ENCODE peak calls at places on chromosomes 6 and 20, in ten cellular contexts. B, T, E, N, P, W, M, O, I and S are unnamed samples. For H3K9me3, the result is how much of the 10 kb centered on the place peaks cover.

GRCh38 chr6:96521267-96521624 is 360 bp upstream of the UFL1 start:
- DNase-seq in I (no peak), W (no peak), O (no peak), N (no peak), T (no peak), M (no peak), P (no peak), B (no peak), E (no peak), S (no peak)

GRCh38 chr6:119280586-119281163 is 68.9 kb downstream of the MAN1A1 start:
- DNase-seq in I (no peak), N (no peak), B (no peak), T (no peak), E (no peak), O (no peak), P (no peak), M (no peak), W (peak), S (peak)

GRCh38 chr6:74863968-74864367 is 341.9 kb downstream of the COL12A1 start:
- DNase-seq in N (no peak), P (no peak), T (no peak), M (no peak), I (no peak), W (no peak), B (no peak), E (no peak), O (no peak), S (no peak)

GRCh38 chr6:76592561-76592960 is 520.1 kb upstream of the IMPG1 start:
- DNase-seq in W (no peak), M (no peak), E (no peak), O (no peak), I (no peak), B (no peak), N (no peak), P (no peak), T (no peak), S (no peak)

GRCh38 chr6:137878810-137879285 is 11.8 kb downstream of the TNFAIP3 start:
- DNase-seq in B (no peak), M (no peak), P (no peak), T (peak), O (no peak), N (no peak), W (no peak), I (peak), E (no peak), S (peak)

GRCh38 chr6:170080169-170080827 is 210.6 kb downstream of the DLL1 start:
- DNase-seq in T (no peak), N (no peak), E (no peak), P (no peak), B (no peak), M (no peak), I (no peak), W (no peak), O (no peak), S (no peak)

GRCh38 chr20:36482044-36482473 is 59.3 kb upstream of the MYL9 start:
- DNase-seq in T (no peak), N (peak), I (no peak), B (no peak), E (no peak), W (no peak), P (no peak), O (no peak), M (no peak), S (no peak)

GRCh38 chr20:33993800-33994623 is at the start of gene RALY:
- DNase-seq in I (peak), W (peak), B (no peak), E (peak), N (peak), T (peak), M (peak), O (peak), P (peak), S (peak)

GRCh38 chr6:134525190-134525868 is 207.4 kb upstream of the SGK1 start:
- DNase-seq in B (no peak), N (no peak), I (no peak), M (no peak), E (no peak), T (no peak), P (no peak), W (no peak), O (no peak), S (no peak)

GRCh38 chr20:4728121-4728520 is 6.4 kb downstream of the PRND start:
- DNase-seq in E (no peak), B (no peak), W (peak), O (no peak), T (no peak), I (no peak), M (no peak), N (no peak), P (no peak), S (no peak)

GRCh38 chr20:10672579-10673127 is 1.1 kb downstream of the JAG1 start:
- DNase-seq in O (peak), E (no peak), T (peak), I (peak), N (peak), W (peak), P (no peak), M (peak), B (no peak), S (peak)

GRCh38 chr6:10146723-10147451 is 268.0 kb downstream of the TFAP2A start:
- DNase-seq in P (peak), E (no peak), T (no peak), M (peak), B (no peak), O (no peak), W (peak), I (peak), N (no peak), S (peak)

GRCh38 chr20:42005211-42005610 is 387.0 kb upstream of the CHD6 start:
- DNase-seq in B (no peak), P (no peak), M (peak), N (no peak), O (no peak), E (no peak), W (no peak), T (no peak), I (no peak), S (no peak)

GRCh38 chr20:19944772-19945459 is 72.2 kb upstream of the NAA20 start:
- DNase-seq in B (no peak), O (no peak), M (no peak), W (no peak), N (no peak), I (no peak), P (no peak), E (no peak), T (no peak), S (no peak)

GRCh38 chr20:24241466-24241865 is 228.0 kb upstream of the SYNDIG1 start:
- DNase-seq in N (no peak), I (no peak), B (no peak), P (no peak), E (no peak), W (no peak), T (no peak), O (no peak), M (no peak), S (no peak)

GRCh38 chr6:167668019-167668753 is 158.5 kb upstream of the AFDN start:
- DNase-seq in M (no peak), P (no peak), N (peak), B (no peak), I (peak), W (no peak), T (no peak), E (no peak), O (no peak), S (no peak)
- H3K9me3 ChIP-seq in M (under half), P (under half), N (under half), B (under half), I (under half), W (under half), T (under half), E (under half), O (under half), S (under half)

GRCh38 chr6:77930945-77931344 is 278.1 kb downstream of the MEI4 start:
- DNase-seq in E (no peak), B (no peak), I (no peak), W (no peak), O (no peak), N (no peak), M (no peak), T (no peak), P (no peak), S (no peak)

GRCh38 chr6:77930382-77930781 is 277.5 kb downstream of the MEI4 start:
- DNase-seq in M (no peak), E (no peak), P (no peak), I (no peak), O (no peak), W (no peak), B (no peak), T (no peak), N (no peak), S (no peak)

DNA sequence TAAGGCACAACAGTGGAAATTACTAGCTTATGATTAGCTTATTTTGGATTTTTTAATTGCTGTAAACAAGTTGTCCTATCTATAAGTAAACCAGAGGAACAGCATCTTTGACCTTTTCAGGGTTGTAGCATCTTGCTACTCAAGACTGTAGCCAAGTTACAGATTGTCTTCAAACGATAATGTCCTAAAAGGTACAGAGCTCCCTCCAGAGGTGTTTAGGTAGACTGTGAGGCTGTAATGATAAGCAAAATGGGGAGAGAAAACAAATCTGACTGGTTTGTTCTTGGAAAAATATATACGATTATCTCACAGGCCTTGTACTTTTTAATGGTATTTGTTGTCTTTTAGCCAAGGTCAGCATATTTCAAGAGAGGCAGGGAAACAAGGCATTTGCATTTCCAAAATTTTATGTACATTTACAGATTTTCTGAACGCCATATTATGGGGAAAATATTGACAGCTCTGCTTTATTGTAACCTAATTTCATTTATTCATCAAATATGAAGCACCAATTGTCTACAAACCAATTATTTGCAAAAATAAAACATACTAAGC is 273.4 kb downstream of the MEI4 start:
- DNase-seq in I (peak), T (no peak), O (no peak), M (no peak), B (no peak), N (no peak), E (no peak), P (no peak), W (no peak), S (no peak)
- TF ChIP-seq CTCF in I (peak), T (no peak), O (no peak), M (no peak), B (peak), N (no peak), E (no peak), P (no peak), W (no peak), S (no peak)

GRCh38 chr6:149877678-149878077 is 13.5 kb upstream of the LRP11 start:
- DNase-seq in O (no peak), W (no peak), I (no peak), P (no peak), N (no peak), B (no peak), E (no peak), M (no peak), T (no peak), S (no peak)

GRCh38 chr6:149871182-149871581 is 7.0 kb upstream of the LRP11 start:
- DNase-seq in T (no peak), W (no peak), B (no peak), P (no peak), I (no peak), O (no peak), E (no peak), N (no peak), M (no peak), S (no peak)

GRCh38 chr6:149881066-149881766 is 16.7 kb downstream of the RAET1E start:
- DNase-seq in B (no peak), E (no peak), W (no peak), O (no peak), I (no peak), M (no peak), N (no peak), T (no peak), P (no peak), S (no peak)

GRCh38 chr6:149872233-149872632 is 8.1 kb upstream of the LRP11 start:
- DNase-seq in O (no peak), P (no peak), E (no peak), M (no peak), B (no peak), T (no peak), W (no peak), N (no peak), I (no peak), S (no peak)

GRCh38 chr6:149876241-149876933 is 12.2 kb upstream of the LRP11 start:
- DNase-seq in N (no peak), P (no peak), T (no peak), I (no peak), M (no peak), B (no peak), E (no peak), O (no peak), W (no peak), S (no peak)
- H3K9me3 ChIP-seq in N (under half), P (under half), T (under half), I (under half), M (under half), B (under half), E (under half), O (under half), W (under half), S (under half)

DNA sequence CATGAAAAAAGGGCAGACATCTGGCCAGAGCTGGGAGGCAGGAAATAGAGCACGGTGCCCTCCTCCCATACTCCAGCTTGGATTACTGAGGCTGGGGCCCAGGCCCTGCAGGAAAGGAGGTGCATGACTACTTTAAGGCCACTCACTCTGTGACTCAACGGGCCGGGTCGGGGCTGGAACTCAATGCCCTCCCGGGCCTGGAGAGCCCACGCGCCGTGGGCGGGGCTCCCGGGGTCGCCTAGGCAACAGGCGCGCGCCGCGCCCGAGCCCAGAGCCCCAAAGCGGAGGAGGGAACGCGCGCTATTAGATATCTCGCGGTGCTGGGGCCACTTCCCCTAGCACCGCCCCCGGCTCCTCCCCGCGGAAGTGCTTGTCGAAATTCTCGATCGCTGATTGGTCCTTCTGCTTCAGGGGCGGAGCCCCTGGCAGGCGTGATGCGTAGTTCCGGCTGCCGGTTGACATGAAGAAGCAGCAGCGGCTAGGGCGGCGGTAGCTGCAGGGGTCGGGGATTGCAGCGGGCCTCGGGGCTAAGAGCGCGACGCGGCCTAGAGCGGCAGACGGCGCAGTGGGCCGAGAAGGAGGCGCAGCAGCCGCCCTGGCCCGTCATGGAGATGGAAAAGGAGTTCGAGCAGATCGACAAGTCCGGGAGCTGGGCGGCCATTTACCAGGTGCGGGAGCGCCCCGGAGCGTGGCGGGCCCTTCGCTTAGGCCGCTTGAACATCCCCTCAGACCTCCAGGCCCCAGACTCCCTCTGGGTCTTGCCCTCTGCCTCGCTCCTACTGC is at the start of gene PTPN1:
- DNase-seq in T (peak), W (peak), O (peak), E (peak), M (peak), I (peak), B (peak), N (peak), P (peak), S (peak)
- TF ChIP-seq CTCF in T (peak), W (peak), O (peak), E (no peak), M (no peak), I (no peak), B (no peak), N (no peak), P (no peak), S (no peak)

DNA sequence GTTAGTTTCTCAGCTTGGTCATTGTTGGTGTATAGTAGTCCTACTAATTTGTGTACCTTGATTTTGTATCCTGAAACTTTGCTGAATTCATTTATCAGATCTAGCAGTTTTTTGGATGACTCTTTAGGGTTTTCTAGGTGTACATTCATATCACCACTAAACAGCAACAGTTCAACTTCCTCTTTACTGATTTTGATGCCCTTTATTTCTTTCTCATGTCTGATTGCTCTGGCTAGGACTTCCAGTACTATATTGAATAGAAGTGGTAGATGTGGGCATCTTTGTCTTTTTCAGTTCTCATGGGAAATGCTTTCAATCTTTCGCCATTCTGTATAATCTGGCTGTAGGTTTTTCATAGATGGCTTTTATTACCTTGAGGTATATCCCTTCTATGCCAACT is 61.3 kb upstream of the HEY2 start:
- DNase-seq in T (no peak), N (no peak), I (no peak), M (no peak), B (no peak), W (no peak), P (no peak), O (no peak), E (no peak), S (no peak)
- H3K9me3 ChIP-seq in T (under half), N (under half), I (under half), M (under half), B (under half), W (under half), P (under half), O (under half), E (under half), S (under half)